ENCODE peak calls at places on chromosome 14, in six cellular contexts. X, Z, M, Q, T and K are unnamed samples.

GRCh38 chr14:83777516-83777915 is 1752.4 kb upstream of the FLRT2 start:
- DNase-seq in X (no peak), Z (no peak), M (no peak), Q (no peak), T (no peak), K (no peak)

GRCh38 chr14:85187521-85187920 is 342.4 kb upstream of the FLRT2 start:
- DNase-seq in X (no peak), Z (no peak), M (no peak), Q (no peak), T (no peak), K (no peak)

GRCh38 chr14:69441948-69442347 is 42.6 kb upstream of the PLEKHD1 start:
- DNase-seq in X (no peak), Z (no peak), M (no peak), Q (no peak), T (no peak), K (no peak)

GRCh38 chr14:96592591-96593388 is 90.6 kb downstream of the PAPOLA start:
- DNase-seq in X (peak), Z (peak), M (peak), Q (peak), T (peak), K (peak)

GRCh38 chr14:90820958-90821357 is 4.7 kb upstream of the TTC7B start:
- DNase-seq in X (peak), Z (no peak), M (no peak), Q (no peak), T (peak), K (no peak)

GRCh38 chr14:28020112-28020511 is 746.5 kb upstream of the FOXG1 start:
- DNase-seq in X (no peak), Z (no peak), M (no peak), Q (no peak), T (no peak), K (no peak)

GRCh38 chr14:77290705-77291104 is 19.7 kb upstream of the NGB start:
- DNase-seq in X (no peak), Z (no peak), M (no peak), Q (no peak), T (no peak), K (no peak)

GRCh38 chr14:74140374-74140850 is 55.7 kb downstream of the LIN52 start:
- DNase-seq in X (no peak), Z (peak), M (peak), Q (no peak), T (peak), K (no peak)

GRCh38 chr14:23047751-23048693 is 6.0 kb downstream of the PSMB11 start:
- DNase-seq in X (no peak), Z (no peak), M (no peak), Q (no peak), T (no peak), K (no peak)

GRCh38 chr14:23631234-23631633 is 4.9 kb upstream of the DHRS2 start:
- DNase-seq in X (no peak), Z (no peak), M (no peak), Q (no peak), T (no peak), K (no peak)

GRCh38 chr14:65949711-65950516 is 536.3 kb upstream of the CCDC196 start:
- DNase-seq in X (peak), Z (peak), M (peak), Q (no peak), T (peak), K (no peak)

GRCh38 chr14:76955575-76956252 is 72.8 kb downstream of the IRF2BPL start:
- DNase-seq in X (peak), Z (no peak), M (peak), Q (no peak), T (no peak), K (no peak)

GRCh38 chr14:61485670-61486069 is 164.3 kb downstream of the PRKCH start:
- DNase-seq in X (no peak), Z (no peak), M (no peak), Q (no peak), T (no peak), K (no peak)

GRCh38 chr14:61483477-61483876 is 162.1 kb downstream of the PRKCH start:
- DNase-seq in X (no peak), Z (no peak), M (no peak), Q (no peak), T (no peak), K (no peak)

GRCh38 chr14:61484011-61484410 is 162.6 kb downstream of the PRKCH start:
- DNase-seq in X (no peak), Z (no peak), M (no peak), Q (no peak), T (no peak), K (no peak)

GRCh38 chr14:61486930-61487495 is 165.6 kb downstream of the PRKCH start:
- DNase-seq in X (no peak), Z (no peak), M (no peak), Q (no peak), T (no peak), K (no peak)

DNA sequence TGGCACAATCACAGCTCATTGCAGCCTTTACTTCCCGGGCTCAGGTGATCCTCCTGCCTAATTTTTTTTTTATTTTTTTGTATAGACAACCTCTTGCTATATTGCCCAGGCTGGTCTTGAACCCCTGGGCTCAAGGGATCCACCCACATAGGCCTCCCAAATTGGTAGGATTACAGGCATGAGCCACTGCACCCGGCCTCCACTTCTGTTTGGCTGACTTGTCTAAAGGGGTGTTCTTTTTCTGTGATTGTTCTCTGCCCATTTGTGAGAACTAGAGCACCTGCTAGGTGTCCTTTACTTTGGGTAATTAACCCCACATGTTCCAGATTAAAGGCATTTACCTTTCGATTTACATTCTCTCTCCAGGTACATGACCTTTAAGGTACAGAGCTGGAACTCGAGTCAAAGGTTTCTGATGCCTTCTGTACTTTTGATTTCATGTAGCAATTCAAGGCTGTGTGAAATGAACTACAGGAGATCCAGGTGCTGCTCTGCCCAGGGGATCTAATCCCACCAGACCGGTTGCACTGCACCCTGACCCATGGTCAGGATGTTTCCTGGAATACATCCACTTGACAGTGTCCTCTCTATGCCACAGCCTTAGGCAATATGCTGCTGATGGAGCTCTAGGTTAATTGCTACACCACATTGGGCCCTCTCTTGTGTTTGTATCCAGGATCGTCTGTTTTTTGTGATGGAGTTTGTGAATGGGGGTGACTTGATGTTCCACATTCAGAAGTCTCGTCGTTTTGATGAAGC is 163.6 kb downstream of the PRKCH start:
- DNase-seq in X (no peak), Z (no peak), M (no peak), Q (no peak), T (no peak), K (no peak)
- TF ChIP-seq CTCF in X (no peak), Z (no peak), M (no peak), Q (no peak), T (no peak), K (no peak)

GRCh38 chr14:98591161-98591560 is 680.8 kb downstream of the BCL11B start:
- DNase-seq in X (no peak), Z (no peak), M (no peak), Q (no peak), T (no peak), K (no peak)
- TF ChIP-seq CTCF in X (no peak), Z (no peak), M (no peak), Q (no peak), T (no peak), K (no peak)

DNA sequence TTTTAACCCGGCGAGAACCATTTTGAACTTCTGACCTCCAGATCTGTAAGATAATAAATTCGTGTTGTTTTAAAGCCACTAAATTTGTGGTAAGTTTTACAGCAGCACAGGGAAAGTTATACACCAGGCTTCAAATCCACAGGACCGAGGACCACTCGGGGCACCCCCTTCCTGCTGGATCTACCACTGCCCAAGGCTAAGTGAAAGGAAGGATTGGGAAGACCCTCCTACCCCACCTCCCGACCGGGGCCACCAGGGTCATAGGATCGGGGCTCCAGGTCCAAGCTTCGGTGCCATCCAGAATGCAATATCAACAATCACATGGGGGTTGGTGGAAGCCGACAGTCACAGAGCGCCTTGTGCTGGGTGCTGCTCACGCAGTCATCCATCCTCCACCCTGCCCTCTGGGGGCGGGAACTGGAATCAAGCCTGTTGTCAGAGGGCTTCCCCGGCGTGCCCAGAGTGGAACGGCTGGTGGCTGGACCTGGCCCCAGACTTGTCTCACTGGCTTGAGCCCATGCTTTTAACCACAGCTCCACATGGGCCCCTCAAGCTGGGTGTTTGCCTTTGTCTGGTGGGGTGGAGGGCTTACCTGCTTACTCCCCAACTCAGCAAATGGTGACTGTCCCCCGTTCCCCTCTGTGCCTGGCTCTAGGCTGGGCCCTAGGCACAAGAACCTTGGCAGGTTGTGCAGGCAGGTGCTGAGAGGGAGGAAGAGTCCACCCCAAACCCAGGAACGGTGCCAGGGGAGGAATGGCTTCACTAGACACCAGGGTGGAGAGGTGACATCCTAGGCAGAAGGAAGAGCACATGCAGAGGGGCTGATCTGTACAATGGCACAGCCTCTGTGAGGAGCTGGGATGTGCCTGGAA is 180.3 kb upstream of the RTL1 start:
- DNase-seq in X (peak), Z (peak), M (peak), Q (no peak), T (peak), K (no peak)
- TF ChIP-seq CTCF in X (no peak), Z (no peak), M (peak), Q (peak), T (no peak), K (peak)

DNA sequence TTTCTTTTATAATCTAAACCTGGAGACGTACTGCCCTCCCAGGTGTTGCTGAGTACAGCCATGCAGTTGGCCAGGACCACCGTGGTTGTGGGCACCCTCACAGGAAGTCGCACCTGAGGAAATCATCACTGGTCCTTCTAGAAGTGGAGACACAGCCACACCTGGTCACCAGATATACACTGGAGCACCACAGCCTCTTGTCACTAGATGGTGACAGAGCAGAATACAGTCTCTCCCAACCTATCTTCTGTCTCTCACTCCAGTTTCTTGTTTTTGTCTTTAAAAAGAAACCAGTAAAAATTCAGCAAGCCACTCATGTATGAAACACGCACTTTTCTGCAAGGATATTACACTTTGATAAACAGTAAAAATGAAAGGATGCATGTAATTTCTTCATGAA is 43.1 kb upstream of the GPHB5 start:
- DNase-seq in X (no peak), Z (no peak), M (no peak), Q (no peak), T (no peak), K (no peak)
- TF ChIP-seq CTCF in X (no peak), Z (no peak), M (peak), Q (no peak), T (no peak), K (no peak)

GRCh38 chr14:57533214-57533613 is 39.6 kb upstream of the CCDC198 start:
- DNase-seq in X (no peak), Z (peak), M (no peak), Q (no peak), T (no peak), K (no peak)
- TF ChIP-seq CTCF in X (peak), Z (peak), M (peak), Q (peak), T (no peak), K (peak)